ENCODE peak calls at places on chromosomes 2 and 18, in four cellular contexts. Q is activated naive CD4-positive, alpha-beta T cell treated with Interleukin-2 at 50 U/mL for 16 hours; G is COR-L47; V is H54. B is an unnamed sample.

GRCh38 chr2:32926708-32927084 is 20.1 kb upstream of the LTBP1 start:
- DNase-seq in G (no peak), V (no peak), Q (no peak), B (no peak)

GRCh38 chr18:408367-408766 is 92.1 kb downstream of the COLEC12 start:
- DNase-seq in G (no peak), Q (no peak), V (no peak), B (no peak)

GRCh38 chr18:31590570-31590969 is 1.1 kb upstream of the TTR start:
- DNase-seq in V (no peak), Q (no peak), G (no peak), B (no peak)

GRCh38 chr18:45069542-45069941 is 388.9 kb downstream of the SETBP1 start:
- DNase-seq in Q (no peak), G (no peak), V (no peak), B (no peak)

GRCh38 chr2:159285929-159286708 is at the start of gene WDSUB1:
- DNase-seq in V (peak; percentile 37), G (peak; percentile 50), Q (peak; percentile 27), B (no peak)

GRCh38 chr2:35830833-35831232 is 524.7 kb upstream of the CRIM1 start:
- DNase-seq in V (no peak), Q (no peak), G (no peak), B (no peak)

GRCh38 chr2:47437287-47437686 is 34.3 kb downstream of the MSH2 start:
- DNase-seq in Q (no peak), V (no peak), G (peak; percentile 16), B (no peak)

GRCh38 chr18:22020867-22021370 is 148.5 kb upstream of the GATA6 start:
- DNase-seq in V (no peak), G (no peak), Q (no peak), B (no peak)

GRCh38 chr2:45675130-45675812 is 23.8 kb downstream of the PRKCE start:
- DNase-seq in Q (no peak), V (no peak), G (peak; percentile 9), B (no peak)

GRCh38 chr2:147845608-147846002 is 776 bp downstream of the ACVR2A start:
- DNase-seq in V (no peak), G (no peak), Q (no peak), B (no peak)

GRCh38 chr2:33022989-33023731 is 76.4 kb downstream of the LTBP1 start:
- DNase-seq in Q (no peak), V (peak; percentile 52), G (no peak), B (no peak)

GRCh38 chr18:79679552-79680099 is at the start of gene CTDP1:
- DNase-seq in Q (peak; percentile 86), V (peak; percentile 57), G (peak; percentile 96), B (peak; percentile 89)

GRCh38 chr2:141440072-141440635 is 690.7 kb downstream of the LRP1B start:
- DNase-seq in V (no peak), Q (no peak), G (no peak), B (no peak)

GRCh38 chr18:160831-161570 is 2.6 kb downstream of the USP14 start:
- DNase-seq in V (no peak), Q (no peak), G (no peak), B (no peak)

GRCh38 chr2:228646061-228646460 is 464.6 kb upstream of the SPHKAP start:
- DNase-seq in G (no peak), V (no peak), Q (no peak), B (no peak)

GRCh38 chr2:54770211-54770610 is 46.7 kb downstream of the EML6 start:
- DNase-seq in V (no peak), G (no peak), Q (no peak), B (no peak)

GRCh38 chr2:53103661-53104060 is 663.9 kb upstream of the CHAC2 start:
- DNase-seq in V (no peak), G (no peak), Q (no peak), B (no peak)

GRCh38 chr2:109500910-109501309 is 112.9 kb downstream of the SEPTIN10 start:
- DNase-seq in Q (no peak), V (no peak), G (no peak), B (no peak)